ENCODE peak calls at places on chromosomes 1 and 21, in four cellular contexts. H, S, X and R are unnamed samples.

GRCh38 chr21:19969156-19969555 is 1029.1 kb upstream of the NCAM2 start:
- DNase-seq in H (no peak), S (no peak), X (no peak), R (no peak)

GRCh38 chr1:201166964-201167624 is 12.8 kb upstream of the TMEM9 start:
- DNase-seq in H (peak; percentile 32), S (no peak), X (no peak), R (no peak)

GRCh38 chr1:68460935-68461334 is 11.2 kb upstream of the RPE65 start:
- DNase-seq in H (no peak), S (no peak), X (no peak), R (no peak)

GRCh38 chr1:53343831-53344668 is 16.2 kb upstream of the LRP8 start:
- DNase-seq in H (no peak), S (no peak), X (no peak), R (no peak)

GRCh38 chr1:6587261-6588005 is 7.6 kb downstream of the ZBTB48 start:
- DNase-seq in H (no peak), S (no peak), X (no peak), R (no peak)

GRCh38 chr1:11629626-11630025 is 24.6 kb downstream of the FBXO2 start:
- DNase-seq in H (no peak), S (no peak), X (no peak), R (no peak)

GRCh38 chr1:89692601-89693503 is 59.9 kb downstream of the LRRC8C start:
- DNase-seq in H (no peak), S (peak; percentile 52), X (no peak), R (peak; percentile 18)

GRCh38 chr1:48526045-48526714 is 54.2 kb upstream of the SPATA6 start:
- DNase-seq in H (no peak), S (no peak), X (no peak), R (no peak)

GRCh38 chr1:199931666-199932377 is 95.7 kb upstream of the NR5A2 start:
- DNase-seq in H (peak; percentile 60), S (no peak), X (peak; percentile 30), R (no peak)

GRCh38 chr1:54980046-54980527 is 341 bp upstream of the TMEM61 start:
- DNase-seq in H (no peak), S (no peak), X (no peak), R (no peak)

GRCh38 chr1:11835441-11836225 is 11.9 kb downstream of the NPPA start:
- DNase-seq in H (no peak), S (no peak), X (no peak), R (no peak)

GRCh38 chr1:231387770-231388669 is 34.1 kb downstream of the EGLN1 start:
- DNase-seq in H (no peak), S (no peak), X (no peak), R (no peak)

GRCh38 chr21:31222142-31222541 is 121.9 kb downstream of the TIAM1 start:
- DNase-seq in H (no peak), S (no peak), X (no peak), R (no peak)

GRCh38 chr1:164559342-164560070 is 522 bp downstream of the PBX1 start:
- DNase-seq in H (no peak), S (no peak), X (peak; percentile 3), R (peak; percentile 15)

GRCh38 chr1:54549181-54549924 is 1.3 kb downstream of the ACOT11 start:
- DNase-seq in H (peak; percentile 4), S (no peak), X (no peak), R (no peak)

GRCh38 chr1:154809436-154810413 is 60.4 kb downstream of the KCNN3 start:
- DNase-seq in H (no peak), S (no peak), X (no peak), R (no peak)

GRCh38 chr1:27773732-27774445 is 870 bp downstream of the STX12 start:
- DNase-seq in H (no peak), S (no peak), X (no peak), R (peak; percentile 4)
- TF ChIP-seq JUNB in H (no peak), S (no peak), X (no peak), R (no peak)

GRCh38 chr1:44314401-44314800 is 40.7 kb downstream of the ERI3 start:
- DNase-seq in H (no peak), S (no peak), X (no peak), R (no peak)

GRCh38 chr1:44322367-44322766 is 32.7 kb downstream of the ERI3 start:
- DNase-seq in H (no peak), S (no peak), X (no peak), R (no peak)

GRCh38 chr1:44316231-44316759 is 38.8 kb downstream of the ERI3 start:
- DNase-seq in H (no peak), S (peak; percentile 25), X (no peak), R (no peak)

GRCh38 chr1:44315521-44315920 is 39.5 kb downstream of the ERI3 start:
- DNase-seq in H (no peak), S (no peak), X (no peak), R (no peak)

DNA sequence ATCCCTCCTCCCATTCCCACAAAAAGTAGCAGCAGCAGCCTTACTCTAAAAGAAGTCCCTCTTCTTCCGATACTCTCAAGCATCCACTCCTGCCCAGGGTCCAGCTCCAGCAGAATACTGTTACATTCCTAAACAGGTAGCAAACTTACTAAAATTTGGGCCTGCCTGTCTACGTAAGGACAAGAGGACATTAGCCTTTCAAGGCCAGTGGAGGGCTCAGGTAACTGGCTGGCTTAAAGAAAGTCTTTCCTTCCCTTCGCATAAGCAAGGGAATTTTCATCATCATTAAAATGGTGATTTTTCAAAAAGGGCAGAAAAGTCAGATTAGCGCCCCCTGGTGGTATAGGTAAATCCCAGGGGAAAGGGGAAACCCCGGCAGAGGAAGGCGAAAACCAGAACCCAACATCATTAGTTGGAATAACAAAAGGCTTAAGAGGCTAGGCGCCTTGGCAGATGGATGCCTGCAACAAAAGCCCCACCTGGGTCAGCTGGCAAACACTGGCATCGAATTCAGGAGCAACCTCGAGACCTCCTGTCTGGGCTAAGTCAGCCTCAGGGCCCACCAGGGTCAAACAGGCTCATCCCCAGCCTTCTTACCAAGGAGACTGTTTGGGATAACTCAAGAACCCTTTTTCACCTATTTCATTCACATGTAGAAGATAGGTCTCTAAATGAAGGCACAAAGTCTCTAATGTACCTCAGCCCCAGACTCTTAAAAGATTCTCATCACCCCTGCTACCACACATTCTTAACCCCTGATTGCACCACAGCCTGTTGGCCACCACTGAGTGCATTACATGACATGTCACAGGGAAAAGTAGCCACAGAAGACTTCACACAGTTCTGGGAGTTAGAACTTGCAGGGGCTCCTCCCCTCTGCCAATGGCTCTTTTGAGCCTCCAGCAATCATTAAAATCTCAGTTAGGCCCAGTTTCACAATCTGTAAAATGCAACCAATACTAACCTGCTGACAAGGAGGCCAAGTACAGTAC is 36.7 kb downstream of the ERI3 start:
- DNase-seq in H (peak; percentile 81), S (no peak), X (peak; percentile 34), R (peak; percentile 61)
- TF ChIP-seq HDAC2 in H (no peak), S (no peak), X (no peak), R (no peak)

GRCh38 chr1:8571200-8571984 is 246.0 kb downstream of the RERE start:
- DNase-seq in H (no peak), S (no peak), X (peak; percentile 88), R (no peak)
- TF ChIP-seq JUNB in H (no peak), S (no peak), X (no peak), R (no peak)

DNA sequence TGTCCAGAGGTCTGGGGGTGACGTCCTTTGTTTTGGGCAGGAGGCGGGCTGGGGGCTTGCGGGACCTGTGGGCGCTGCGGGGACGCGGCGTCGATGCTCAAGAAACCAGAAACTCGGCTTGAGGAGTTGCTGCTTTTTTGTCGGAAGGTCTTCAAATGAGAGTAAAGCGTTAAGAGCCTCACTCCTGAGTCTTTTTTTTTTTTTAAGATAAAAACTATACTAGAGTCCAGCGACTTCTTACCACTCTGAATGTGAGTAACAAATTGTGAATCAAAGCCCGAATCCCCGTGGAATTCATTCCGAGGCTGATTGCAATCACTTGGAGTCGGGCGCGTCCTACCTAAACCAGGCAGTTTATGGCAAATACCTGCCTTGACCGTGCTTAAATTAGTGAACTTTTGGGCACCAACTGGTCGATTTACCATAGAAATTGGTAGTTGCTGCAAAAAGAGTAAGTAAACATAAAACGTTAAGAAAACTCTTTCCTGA is 583 bp downstream of the GPSM2 start:
- DNase-seq in H (no peak), S (no peak), X (no peak), R (no peak)
- TF ChIP-seq HDAC2 in H (no peak), S (no peak), X (no peak), R (no peak)

DNA sequence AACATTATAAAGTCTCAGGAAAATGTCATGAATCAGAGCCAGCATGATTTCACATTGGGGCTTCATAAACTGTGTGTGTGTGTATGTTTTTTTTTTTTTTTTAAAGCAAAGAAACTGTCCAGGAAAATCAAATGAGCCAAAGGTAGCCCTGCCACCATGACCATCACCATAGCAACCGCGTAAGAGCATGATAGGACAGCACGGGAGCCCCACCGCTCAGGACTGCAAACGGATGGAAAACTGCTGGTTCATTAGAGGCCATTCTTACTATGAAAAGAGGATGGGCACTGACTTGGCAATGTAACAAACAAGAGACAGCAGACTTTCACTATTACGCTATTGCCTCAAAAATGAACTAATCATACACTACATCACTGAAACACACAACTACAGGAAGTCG is 139.3 kb downstream of the NTMT2 start:
- DNase-seq in H (no peak), S (no peak), X (no peak), R (no peak)
- TF ChIP-seq JUNB in H (no peak), S (no peak), X (no peak), R (no peak)

GRCh38 chr1:202708456-202709275 is 1.6 kb downstream of the SYT2 start:
- DNase-seq in H (no peak), S (no peak), X (no peak), R (no peak)

GRCh38 chr1:202709276-202710041 is 795 bp downstream of the SYT2 start:
- DNase-seq in H (no peak), S (no peak), X (no peak), R (no peak)

GRCh38 chr1:202711949-202712635 is 1.8 kb upstream of the SYT2 start:
- DNase-seq in H (no peak), S (no peak), X (no peak), R (no peak)

GRCh38 chr1:202713110-202713509 is 2.9 kb upstream of the SYT2 start:
- DNase-seq in H (no peak), S (no peak), X (no peak), R (peak; percentile 49)

GRCh38 chr1:202710070-202711025 is at the start of gene SYT2:
- DNase-seq in H (peak; percentile 35), S (no peak), X (no peak), R (no peak)
- TF ChIP-seq HDAC2 in H (no peak), S (no peak), X (no peak), R (no peak)

GRCh38 chr1:23114424-23115079 is 54.1 kb downstream of the LUZP1 start:
- DNase-seq in H (peak; percentile 34), S (no peak), X (no peak), R (no peak)

GRCh38 chr1:23116216-23116836 is 52.3 kb downstream of the LUZP1 start:
- DNase-seq in H (no peak), S (no peak), X (peak; percentile 63), R (no peak)

GRCh38 chr1:23110391-23110790 is 58.3 kb downstream of the LUZP1 start:
- DNase-seq in H (no peak), S (no peak), X (no peak), R (no peak)

GRCh38 chr1:23108918-23109533 is 59.6 kb downstream of the LUZP1 start:
- DNase-seq in H (no peak), S (no peak), X (peak; percentile 33), R (no peak)

GRCh38 chr1:23111600-23112535 is 56.8 kb downstream of the LUZP1 start:
- DNase-seq in H (no peak), S (no peak), X (no peak), R (no peak)
- TF ChIP-seq JUNB in H (no peak), S (no peak), X (no peak), R (no peak)